ENCODE peak calls at places on chromosomes 16 and 17, in nine cellular contexts. N is left lung, H is ovary, W is neural crest cell, Z is progenitor cell of endocrine pancreas, A is uterus, U is tibial artery, V is upper lobe of left lung, Y is NB4. G is an unnamed sample.

GRCh38 chr17:39739020-39739884 is 1.5 kb downstream of the GRB7 start:
- DNase-seq in N (peak), H (no peak), W (no peak), Z (peak), A (peak), U (peak), V (peak), Y (no peak), G (no peak)

GRCh38 chr17:4728124-4728523 is 3.1 kb upstream of the MED11 start:
- DNase-seq in N (no peak), H (no peak), W (no peak), Z (no peak), A (no peak), U (no peak), V (peak), Y (peak), G (no peak)

GRCh38 chr16:2341456-2342447 is 1.2 kb upstream of the ABCA3 start:
- DNase-seq in N (no peak), H (peak), W (no peak), Z (peak), A (peak), U (no peak), V (no peak), Y (no peak), G (peak)

GRCh38 chr16:71338193-71338592 is 20.3 kb upstream of the CALB2 start:
- DNase-seq in N (no peak), H (no peak), W (no peak), Z (no peak), A (no peak), U (no peak), V (no peak), Y (no peak), G (no peak)

GRCh38 chr17:32819035-32819434 is 57.9 kb downstream of the MYO1D start:
- DNase-seq in N (no peak), H (no peak), W (no peak), Z (no peak), A (no peak), U (no peak), V (no peak), Y (no peak), G (no peak)

GRCh38 chr17:57033296-57033695 is 51.8 kb upstream of the AKAP1 start:
- DNase-seq in N (no peak), H (peak), W (no peak), Z (no peak), A (no peak), U (peak), V (peak), Y (no peak), G (no peak)

GRCh38 chr16:424033-424622 is 1.3 kb upstream of the RAB11FIP3 start:
- DNase-seq in N (peak), H (peak), W (no peak), Z (no peak), A (peak), U (peak), V (peak), Y (peak), G (no peak)

GRCh38 chr16:89586853-89587252 is 11.3 kb downstream of the CPNE7 start:
- DNase-seq in N (no peak), H (no peak), W (no peak), Z (no peak), A (no peak), U (no peak), V (peak), Y (no peak), G (no peak)

GRCh38 chr16:63568184-63568583 is 1531.9 kb upstream of the CDH8 start:
- DNase-seq in N (no peak), H (no peak), W (no peak), Z (no peak), A (no peak), U (no peak), V (no peak), Y (no peak), G (no peak)

GRCh38 chr16:85134794-85135153 is 22.5 kb upstream of the CIBAR2 start:
- DNase-seq in N (no peak), H (no peak), W (no peak), Z (no peak), A (no peak), U (no peak), V (no peak), Y (no peak), G (no peak)

GRCh38 chr16:87698676-87699179 is 67.1 kb downstream of the KLHDC4 start:
- DNase-seq in N (no peak), H (no peak), W (no peak), Z (no peak), A (no peak), U (no peak), V (no peak), Y (no peak), G (no peak)

GRCh38 chr17:16214190-16215001 is 938 bp downstream of the NCOR1 start:
- DNase-seq in N (no peak), H (no peak), W (no peak), Z (no peak), A (no peak), U (no peak), V (no peak), Y (no peak), G (no peak)

GRCh38 chr17:2776589-2777241 is 19.5 kb upstream of the RAP1GAP2 start:
- DNase-seq in N (no peak), H (no peak), W (peak), Z (peak), A (no peak), U (no peak), V (no peak), Y (no peak), G (no peak)

GRCh38 chr17:62693616-62694415 is 66.3 kb downstream of the MRC2 start:
- DNase-seq in N (no peak), H (no peak), W (no peak), Z (no peak), A (no peak), U (no peak), V (no peak), Y (no peak), G (no peak)

GRCh38 chr17:16189791-16190348 is 25.5 kb downstream of the NCOR1 start:
- DNase-seq in N (no peak), H (no peak), W (no peak), Z (no peak), A (no peak), U (no peak), V (no peak), Y (no peak), G (no peak)

GRCh38 chr17:32491371-32492280 is 4.8 kb downstream of the CDK5R1 start:
- DNase-seq in N (no peak), H (no peak), W (no peak), Z (no peak), A (no peak), U (no peak), V (no peak), Y (peak), G (no peak)

GRCh38 chr16:88826070-88826840 is 14.5 kb upstream of the APRT start:
- DNase-seq in N (no peak), H (no peak), W (no peak), Z (no peak), A (no peak), U (no peak), V (no peak), Y (no peak), G (no peak)

GRCh38 chr17:62823111-62823895 is 15.2 kb upstream of the MARCHF10 start:
- DNase-seq in N (no peak), H (no peak), W (no peak), Z (no peak), A (no peak), U (no peak), V (peak), Y (no peak), G (no peak)

GRCh38 chr16:88653606-88654362 is 2.9 kb upstream of the CYBA start:
- DNase-seq in N (peak), H (no peak), W (no peak), Z (no peak), A (no peak), U (no peak), V (no peak), Y (no peak), G (peak)

GRCh38 chr16:1163567-1164055 is 10.7 kb downstream of the CACNA1H start:
- DNase-seq in N (no peak), H (no peak), W (no peak), Z (no peak), A (no peak), U (no peak), V (no peak), Y (peak), G (no peak)

GRCh38 chr17:81726004-81726403 is 13.9 kb downstream of the SLC25A10 start:
- DNase-seq in N (no peak), H (no peak), W (no peak), Z (no peak), A (no peak), U (no peak), V (peak), Y (no peak), G (no peak)

GRCh38 chr17:12047977-12048376 is 27.3 kb downstream of the MAP2K4 start:
- DNase-seq in N (no peak), H (no peak), W (no peak), Z (no peak), A (no peak), U (no peak), V (no peak), Y (peak), G (no peak)

GRCh38 chr17:80455784-80456183 is 20.6 kb downstream of the NPTX1 start:
- DNase-seq in N (peak), H (no peak), W (no peak), Z (no peak), A (no peak), U (no peak), V (no peak), Y (peak), G (no peak)

GRCh38 chr17:66654341-66654740 is 180.6 kb upstream of the CACNG5 start:
- DNase-seq in N (no peak), H (no peak), W (no peak), Z (no peak), A (no peak), U (no peak), V (no peak), Y (no peak), G (no peak)

GRCh38 chr16:24918641-24919040 is 72.9 kb downstream of the SLC5A11 start:
- DNase-seq in N (no peak), H (no peak), W (no peak), Z (no peak), A (no peak), U (no peak), V (no peak), Y (peak), G (no peak)

GRCh38 chr17:57619061-57619937 is 125.8 kb downstream of the CCDC182 start:
- DNase-seq in N (no peak), H (no peak), W (no peak), Z (no peak), A (no peak), U (no peak), V (no peak), Y (no peak), G (no peak)

GRCh38 chr16:53752566-53752965 is 48.6 kb downstream of the FTO start:
- DNase-seq in N (no peak), H (no peak), W (no peak), Z (no peak), A (no peak), U (no peak), V (no peak), Y (no peak), G (no peak)

GRCh38 chr16:57742543-57742942 is 7.0 kb downstream of the KATNB1 start:
- DNase-seq in N (no peak), H (no peak), W (no peak), Z (no peak), A (no peak), U (no peak), V (no peak), Y (no peak), G (no peak)

GRCh38 chr16:75745242-75745641 is 19.0 kb upstream of the CPHXL start:
- DNase-seq in N (no peak), H (no peak), W (no peak), Z (no peak), A (no peak), U (no peak), V (no peak), Y (no peak), G (no peak)

GRCh38 chr17:33986566-33986965 is 268.5 kb upstream of the CCL2 start:
- DNase-seq in N (no peak), H (no peak), W (no peak), Z (no peak), A (no peak), U (no peak), V (no peak), Y (no peak), G (no peak)

GRCh38 chr16:4103741-4104140 is 12.5 kb downstream of the ADCY9 start:
- DNase-seq in N (no peak), H (no peak), W (no peak), Z (no peak), A (no peak), U (no peak), V (no peak), Y (no peak), G (no peak)

GRCh38 chr16:29900102-29900887 is at the start of gene ASPHD1:
- DNase-seq in N (peak), H (peak), W (peak), Z (peak), A (peak), U (no peak), V (peak), Y (peak), G (peak)

GRCh38 chr16:84947996-84948854 is 63.1 kb downstream of the ZDHHC7 start:
- DNase-seq in N (no peak), H (no peak), W (no peak), Z (no peak), A (no peak), U (no peak), V (no peak), Y (no peak), G (no peak)

GRCh38 chr16:4364196-4365013 is 7.2 kb upstream of the VASN start:
- DNase-seq in N (peak), H (no peak), W (no peak), Z (no peak), A (no peak), U (no peak), V (no peak), Y (no peak), G (no peak)

GRCh38 chr17:73369126-73369525 is 57.3 kb upstream of the CDC42EP4 start:
- DNase-seq in N (peak), H (no peak), W (no peak), Z (no peak), A (no peak), U (no peak), V (no peak), Y (peak), G (no peak)

GRCh38 chr16:79158337-79158736 is 442.2 kb downstream of the MAF start:
- DNase-seq in N (no peak), H (no peak), W (no peak), Z (no peak), A (no peak), U (no peak), V (no peak), Y (no peak), G (no peak)
- TF ChIP-seq CTCF in N (no peak), H (no peak), W (no peak), Z (no peak), A (no peak), U (no peak), V (no peak), Y (no peak), G (no peak)

GRCh38 chr17:17849147-17849820 is 12.5 kb upstream of the SREBF1 start:
- DNase-seq in N (peak), H (peak), W (no peak), Z (no peak), A (peak), U (peak), V (peak), Y (peak), G (peak)

GRCh38 chr17:17851603-17852002 is 14.8 kb upstream of the SREBF1 start:
- DNase-seq in N (no peak), H (no peak), W (no peak), Z (no peak), A (no peak), U (no peak), V (no peak), Y (no peak), G (no peak)

GRCh38 chr17:17851101-17851500 is 14.3 kb upstream of the SREBF1 start:
- DNase-seq in N (no peak), H (no peak), W (no peak), Z (no peak), A (no peak), U (no peak), V (no peak), Y (no peak), G (no peak)

GRCh38 chr17:17848311-17848710 is 11.5 kb upstream of the SREBF1 start:
- DNase-seq in N (no peak), H (peak), W (no peak), Z (no peak), A (no peak), U (no peak), V (no peak), Y (no peak), G (no peak)

GRCh38 chr17:17849863-17850373 is 13.1 kb upstream of the SREBF1 start:
- DNase-seq in N (peak), H (peak), W (peak), Z (no peak), A (peak), U (peak), V (peak), Y (peak), G (peak)
- TF ChIP-seq CTCF in N (peak), H (peak), W (peak), Z (peak), A (peak), U (peak), V (peak), Y (peak), G (peak)

GRCh38 chr17:77142689-77143088 is 1.9 kb downstream of the SEC14L1 start:
- DNase-seq in N (no peak), H (no peak), W (no peak), Z (no peak), A (no peak), U (no peak), V (no peak), Y (no peak), G (no peak)
- TF ChIP-seq CTCF in N (no peak), H (no peak), W (no peak), Z (no peak), A (no peak), U (no peak), V (no peak), Y (no peak), G (no peak)

GRCh38 chr16:67429799-67430503 is 970 bp upstream of the HSD11B2 start:
- DNase-seq in N (no peak), H (no peak), W (no peak), Z (no peak), A (no peak), U (no peak), V (no peak), Y (no peak), G (no peak)

GRCh38 chr16:67428146-67428731 is 2.7 kb upstream of the HSD11B2 start:
- DNase-seq in N (peak), H (peak), W (peak), Z (peak), A (peak), U (peak), V (peak), Y (peak), G (peak)

GRCh38 chr16:67431077-67431804 is at the start of gene HSD11B2:
- DNase-seq in N (peak), H (peak), W (peak), Z (peak), A (peak), U (no peak), V (peak), Y (peak), G (no peak)

GRCh38 chr16:67430504-67431076 is 331 bp upstream of the HSD11B2 start:
- DNase-seq in N (peak), H (no peak), W (no peak), Z (peak), A (peak), U (no peak), V (no peak), Y (no peak), G (no peak)

DNA sequence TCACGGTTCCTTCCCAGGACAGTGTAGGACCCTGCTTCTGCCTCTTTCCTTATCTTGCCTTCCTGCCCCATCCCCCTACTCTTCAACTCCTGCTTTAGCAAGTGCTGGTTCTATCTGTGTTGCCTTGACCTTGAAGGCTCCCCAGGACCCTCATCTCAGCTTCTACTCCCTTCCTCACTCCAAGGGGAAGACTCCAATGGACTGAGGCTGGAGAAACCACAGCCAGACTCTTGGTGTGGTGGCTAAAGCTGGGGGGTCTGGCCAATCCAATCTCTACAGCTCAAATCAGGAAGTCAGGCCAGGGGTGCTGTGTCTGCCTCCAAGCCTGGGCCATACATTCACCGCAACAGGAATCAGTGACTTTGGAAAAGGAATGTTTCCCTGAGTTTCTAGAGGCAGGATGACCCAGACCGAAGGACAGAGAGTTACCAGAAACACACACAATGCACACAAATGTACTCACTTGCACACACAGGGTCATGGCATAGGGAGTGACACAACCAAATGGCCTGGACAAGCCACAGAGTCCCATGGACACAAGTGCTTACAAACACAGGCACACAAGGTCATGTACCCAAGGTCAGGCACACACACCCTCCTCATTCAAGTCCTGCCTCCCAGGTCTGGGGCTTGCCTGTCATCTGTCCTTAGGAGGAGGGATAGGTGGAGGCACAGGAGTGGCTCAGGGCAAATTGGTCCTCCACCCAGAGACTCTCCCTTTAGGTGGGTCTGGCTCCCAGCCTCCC is 1.7 kb upstream of the HSD11B2 start:
- DNase-seq in N (no peak), H (no peak), W (no peak), Z (no peak), A (no peak), U (no peak), V (no peak), Y (no peak), G (no peak)
- TF ChIP-seq CTCF in N (no peak), H (no peak), W (no peak), Z (no peak), A (no peak), U (no peak), V (no peak), Y (no peak), G (no peak)

DNA sequence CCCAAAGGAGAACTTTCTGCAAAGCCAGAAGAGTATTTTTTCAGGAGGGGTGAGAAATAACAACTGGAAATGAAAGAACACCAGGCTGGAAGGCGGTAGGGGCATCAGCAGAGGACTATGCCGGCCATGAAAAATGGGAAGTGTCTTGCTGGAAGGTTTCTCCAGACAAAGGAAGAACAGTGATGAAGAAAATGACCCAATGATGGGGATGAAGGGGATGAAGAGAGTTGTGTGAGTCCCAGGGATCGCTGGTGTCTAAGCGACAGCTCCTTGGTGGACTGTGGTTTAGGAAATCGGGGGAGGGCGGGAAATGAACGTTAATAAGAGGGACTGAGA is 623 bp downstream of the TTLL6 start:
- DNase-seq in N (no peak), H (no peak), W (no peak), Z (no peak), A (no peak), U (no peak), V (no peak), Y (no peak), G (no peak)
- TF ChIP-seq CTCF in N (no peak), H (no peak), W (no peak), Z (no peak), A (no peak), U (no peak), V (no peak), Y (no peak), G (no peak)

G was measured in natural killer cell.